ENCODE peak calls at places on chromosomes 4 and X, in eight cellular contexts. One of them, this sample, is unnamed.

GRCh38 chr4:24266951-24267577 is 317.3 kb downstream of the DHX15 start:
- DNase-seq in gastrocnemius medialis: no peak
- DNase-seq in heart left ventricle: no peak
- DNase-seq in Peyer's patch: no peak
- DNase-seq in upper lobe of left lung: no peak
- DNase-seq in tibial nerve: no peak
- DNase-seq in ovary: no peak
- DNase-seq in spleen: no peak
- DNase-seq in this sample: no peak

GRCh38 chrX:41808042-41808441 is 84.1 kb downstream of the GPR82 start:
- DNase-seq in Peyer's patch: no peak
- DNase-seq in heart left ventricle: no peak
- DNase-seq in gastrocnemius medialis: no peak
- DNase-seq in spleen: no peak
- DNase-seq in ovary: no peak
- DNase-seq in upper lobe of left lung: no peak
- DNase-seq in tibial nerve: no peak
- DNase-seq in this sample: no peak

GRCh38 chr4:35800669-35801068 is 443.6 kb downstream of the ARAP2 start:
- DNase-seq in upper lobe of left lung: peak
- DNase-seq in gastrocnemius medialis: no peak
- DNase-seq in ovary: no peak
- DNase-seq in spleen: peak
- DNase-seq in tibial nerve: no peak
- DNase-seq in heart left ventricle: no peak
- DNase-seq in Peyer's patch: peak
- DNase-seq in this sample: no peak

GRCh38 chrX:115460565-115460888 is 100.4 kb upstream of the PLS3 start:
- DNase-seq in heart left ventricle: no peak
- DNase-seq in gastrocnemius medialis: no peak
- DNase-seq in spleen: no peak
- DNase-seq in Peyer's patch: no peak
- DNase-seq in tibial nerve: no peak
- DNase-seq in upper lobe of left lung: no peak
- DNase-seq in ovary: no peak
- DNase-seq in this sample: no peak

GRCh38 chr4:127586922-127587571 is 45.7 kb upstream of the INTU start:
- DNase-seq in gastrocnemius medialis: no peak
- DNase-seq in spleen: no peak
- DNase-seq in tibial nerve: no peak
- DNase-seq in Peyer's patch: no peak
- DNase-seq in heart left ventricle: no peak
- DNase-seq in ovary: no peak
- DNase-seq in upper lobe of left lung: no peak
- DNase-seq in this sample: peak

GRCh38 chr4:53702334-53703266 is 111.3 kb upstream of the LNX1 start:
- DNase-seq in upper lobe of left lung: peak
- DNase-seq in spleen: peak
- DNase-seq in tibial nerve: peak
- DNase-seq in Peyer's patch: peak
- DNase-seq in ovary: peak
- DNase-seq in heart left ventricle: peak
- DNase-seq in gastrocnemius medialis: peak
- DNase-seq in this sample: peak

GRCh38 chr4:71974681-71975080 is 57.1 kb upstream of the NPFFR2 start:
- DNase-seq in gastrocnemius medialis: no peak
- DNase-seq in Peyer's patch: no peak
- DNase-seq in upper lobe of left lung: no peak
- DNase-seq in heart left ventricle: no peak
- DNase-seq in ovary: no peak
- DNase-seq in tibial nerve: no peak
- DNase-seq in spleen: no peak
- DNase-seq in this sample: no peak

GRCh38 chr4:12382567-12382966 is 953.9 kb upstream of the HS3ST1 start:
- DNase-seq in spleen: no peak
- DNase-seq in gastrocnemius medialis: no peak
- DNase-seq in tibial nerve: no peak
- DNase-seq in heart left ventricle: no peak
- DNase-seq in ovary: no peak
- DNase-seq in upper lobe of left lung: no peak
- DNase-seq in Peyer's patch: no peak
- DNase-seq in this sample: no peak

GRCh38 chr4:122604146-122604545 is 16.7 kb downstream of the IL21 start:
- DNase-seq in upper lobe of left lung: no peak
- DNase-seq in spleen: no peak
- DNase-seq in ovary: no peak
- DNase-seq in tibial nerve: no peak
- DNase-seq in Peyer's patch: no peak
- DNase-seq in gastrocnemius medialis: no peak
- DNase-seq in heart left ventricle: no peak
- DNase-seq in this sample: no peak

GRCh38 chr4:182192511-182193181 is 50.6 kb upstream of the TENM3 start:
- DNase-seq in upper lobe of left lung: no peak
- DNase-seq in Peyer's patch: no peak
- DNase-seq in gastrocnemius medialis: no peak
- DNase-seq in ovary: no peak
- DNase-seq in tibial nerve: no peak
- DNase-seq in spleen: no peak
- DNase-seq in heart left ventricle: no peak
- DNase-seq in this sample: no peak

GRCh38 chr4:185088899-185089298 is 54.2 kb upstream of the SLC25A4 start:
- DNase-seq in spleen: no peak
- DNase-seq in tibial nerve: no peak
- DNase-seq in gastrocnemius medialis: no peak
- DNase-seq in ovary: no peak
- DNase-seq in Peyer's patch: no peak
- DNase-seq in heart left ventricle: no peak
- DNase-seq in upper lobe of left lung: no peak
- DNase-seq in this sample: no peak

GRCh38 chr4:185238750-185239149 is 29.4 kb downstream of the SNX25 start:
- DNase-seq in spleen: no peak
- DNase-seq in upper lobe of left lung: no peak
- DNase-seq in Peyer's patch: no peak
- DNase-seq in heart left ventricle: no peak
- DNase-seq in gastrocnemius medialis: no peak
- DNase-seq in ovary: no peak
- DNase-seq in tibial nerve: no peak
- DNase-seq in this sample: no peak

GRCh38 chr4:176360446-176360845 is 40.7 kb downstream of the SPCS3 start:
- DNase-seq in upper lobe of left lung: no peak
- DNase-seq in heart left ventricle: no peak
- DNase-seq in Peyer's patch: no peak
- DNase-seq in gastrocnemius medialis: no peak
- DNase-seq in tibial nerve: no peak
- DNase-seq in spleen: no peak
- DNase-seq in ovary: no peak
- DNase-seq in this sample: no peak

GRCh38 chrX:72394518-72395163 is 88.9 kb upstream of the CITED1 start:
- DNase-seq in upper lobe of left lung: no peak
- DNase-seq in tibial nerve: no peak
- DNase-seq in spleen: no peak
- DNase-seq in gastrocnemius medialis: peak
- DNase-seq in Peyer's patch: no peak
- DNase-seq in heart left ventricle: peak
- DNase-seq in ovary: peak
- DNase-seq in this sample: peak

GRCh38 chr4:78656968-78657445 is 105.4 kb downstream of the ANXA3 start:
- DNase-seq in ovary: no peak
- DNase-seq in gastrocnemius medialis: no peak
- DNase-seq in heart left ventricle: peak
- DNase-seq in Peyer's patch: no peak
- DNase-seq in spleen: no peak
- DNase-seq in upper lobe of left lung: no peak
- DNase-seq in tibial nerve: peak
- DNase-seq in this sample: peak

GRCh38 chr4:51885371-51885770 is 42.4 kb downstream of the DCUN1D4 start:
- DNase-seq in ovary: no peak
- DNase-seq in gastrocnemius medialis: no peak
- DNase-seq in heart left ventricle: no peak
- DNase-seq in tibial nerve: no peak
- DNase-seq in upper lobe of left lung: no peak
- DNase-seq in Peyer's patch: no peak
- DNase-seq in spleen: no peak
- DNase-seq in this sample: no peak

GRCh38 chrX:113390531-113390930 is 549.9 kb upstream of the AMOT start:
- DNase-seq in gastrocnemius medialis: no peak
- DNase-seq in Peyer's patch: no peak
- DNase-seq in ovary: no peak
- DNase-seq in tibial nerve: no peak
- DNase-seq in upper lobe of left lung: no peak
- DNase-seq in spleen: no peak
- DNase-seq in heart left ventricle: no peak
- DNase-seq in this sample: no peak

GRCh38 chrX:45596190-45596808 is 395.6 kb upstream of the DIPK2B start:
- DNase-seq in Peyer's patch: no peak
- DNase-seq in heart left ventricle: no peak
- DNase-seq in upper lobe of left lung: no peak
- DNase-seq in ovary: no peak
- DNase-seq in gastrocnemius medialis: no peak
- DNase-seq in spleen: no peak
- DNase-seq in tibial nerve: no peak
- DNase-seq in this sample: no peak
- TF ChIP-seq CTCF in Peyer's patch: no peak
- TF ChIP-seq CTCF in heart left ventricle: no peak
- TF ChIP-seq CTCF in upper lobe of left lung: no peak
- TF ChIP-seq CTCF in ovary: no peak
- TF ChIP-seq CTCF in gastrocnemius medialis: no peak
- TF ChIP-seq CTCF in spleen: no peak
- TF ChIP-seq CTCF in tibial nerve: no peak
- TF ChIP-seq CTCF in this sample: no peak

DNA sequence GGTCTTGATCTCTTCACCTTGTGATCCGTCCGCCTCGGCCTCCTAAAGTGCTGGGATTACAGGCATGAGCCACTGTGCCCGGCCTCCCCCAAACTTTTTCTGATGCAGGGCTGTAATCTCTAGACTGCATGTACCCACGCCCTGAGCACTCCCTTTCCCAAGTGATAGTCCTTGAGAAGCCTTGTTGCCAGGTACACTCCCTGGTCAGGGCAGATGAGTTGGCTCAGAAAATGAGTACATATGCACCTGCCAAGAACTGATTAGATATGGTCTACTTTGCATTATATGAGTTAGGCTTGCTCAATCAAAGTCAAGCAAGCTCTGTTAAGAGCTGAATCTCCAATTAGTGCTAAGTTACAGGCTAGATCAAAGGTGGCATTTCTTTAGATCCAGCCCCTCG is 20.3 kb downstream of the APOO start:
- DNase-seq in heart left ventricle: no peak
- DNase-seq in spleen: no peak
- DNase-seq in tibial nerve: no peak
- DNase-seq in gastrocnemius medialis: no peak
- DNase-seq in upper lobe of left lung: no peak
- DNase-seq in Peyer's patch: no peak
- DNase-seq in ovary: no peak
- DNase-seq in this sample: no peak
- H3K27ac ChIP-seq in heart left ventricle: no peak
- H3K27ac ChIP-seq in spleen: no peak
- H3K27ac ChIP-seq in tibial nerve: no peak
- H3K27ac ChIP-seq in gastrocnemius medialis: no peak
- H3K27ac ChIP-seq in upper lobe of left lung: no peak
- H3K27ac ChIP-seq in Peyer's patch: no peak
- H3K27ac ChIP-seq in ovary: no peak
- H3K27ac ChIP-seq in this sample: no peak

DNA sequence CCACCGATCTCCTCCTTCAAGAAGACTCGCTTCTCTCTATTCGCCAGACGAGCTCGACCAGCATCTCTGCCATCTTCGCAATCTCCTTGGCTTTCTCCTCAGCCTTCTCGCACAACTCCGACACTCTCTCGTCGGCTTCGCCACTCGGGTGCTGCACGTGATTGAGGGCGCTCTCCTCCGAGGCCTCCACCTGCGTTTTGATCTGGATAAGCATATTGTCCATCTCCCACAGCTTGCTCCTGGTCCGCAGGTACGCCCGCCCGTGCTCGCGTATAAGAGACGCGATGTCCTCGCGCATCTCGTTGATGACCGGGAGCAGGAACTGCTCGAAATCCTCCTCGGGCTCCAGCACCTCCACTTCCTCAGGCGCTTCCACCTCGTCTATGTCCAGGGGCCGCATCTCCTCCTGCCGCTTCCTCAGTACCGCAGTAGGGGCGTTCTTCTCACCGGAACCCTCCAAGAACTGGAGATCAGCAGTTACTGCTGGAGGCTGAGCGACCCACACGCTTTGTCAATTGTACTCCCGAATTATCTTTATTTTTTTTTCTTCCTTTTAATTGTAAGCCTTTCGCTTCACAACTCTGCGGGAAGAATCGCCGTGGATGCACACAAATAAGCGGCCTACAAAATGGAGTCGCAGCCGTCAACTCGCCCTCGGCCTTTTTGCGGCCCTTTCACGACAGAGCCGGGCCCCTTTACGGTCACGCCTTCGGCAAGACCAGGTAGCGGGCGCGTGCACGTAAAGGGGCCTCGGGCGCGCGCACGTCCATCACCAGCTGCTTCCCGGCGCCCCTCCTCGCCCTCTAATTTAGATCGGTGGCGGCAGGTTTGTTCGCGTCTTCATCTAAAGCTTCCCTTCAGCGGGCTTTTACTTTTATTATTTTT is at the start of gene MRFAP1L1:
- DNase-seq in ovary: peak
- DNase-seq in heart left ventricle: peak
- DNase-seq in Peyer's patch: peak
- DNase-seq in upper lobe of left lung: peak
- DNase-seq in spleen: peak
- DNase-seq in tibial nerve: peak
- DNase-seq in gastrocnemius medialis: peak
- DNase-seq in this sample: peak
- TF ChIP-seq POLR2A in ovary: peak
- TF ChIP-seq POLR2A in heart left ventricle: peak
- TF ChIP-seq POLR2A in Peyer's patch: no peak
- TF ChIP-seq POLR2A in upper lobe of left lung: peak
- TF ChIP-seq POLR2A in spleen: peak
- TF ChIP-seq POLR2A in tibial nerve: peak
- TF ChIP-seq POLR2A in gastrocnemius medialis: peak
- TF ChIP-seq POLR2A in this sample: peak

DNA sequence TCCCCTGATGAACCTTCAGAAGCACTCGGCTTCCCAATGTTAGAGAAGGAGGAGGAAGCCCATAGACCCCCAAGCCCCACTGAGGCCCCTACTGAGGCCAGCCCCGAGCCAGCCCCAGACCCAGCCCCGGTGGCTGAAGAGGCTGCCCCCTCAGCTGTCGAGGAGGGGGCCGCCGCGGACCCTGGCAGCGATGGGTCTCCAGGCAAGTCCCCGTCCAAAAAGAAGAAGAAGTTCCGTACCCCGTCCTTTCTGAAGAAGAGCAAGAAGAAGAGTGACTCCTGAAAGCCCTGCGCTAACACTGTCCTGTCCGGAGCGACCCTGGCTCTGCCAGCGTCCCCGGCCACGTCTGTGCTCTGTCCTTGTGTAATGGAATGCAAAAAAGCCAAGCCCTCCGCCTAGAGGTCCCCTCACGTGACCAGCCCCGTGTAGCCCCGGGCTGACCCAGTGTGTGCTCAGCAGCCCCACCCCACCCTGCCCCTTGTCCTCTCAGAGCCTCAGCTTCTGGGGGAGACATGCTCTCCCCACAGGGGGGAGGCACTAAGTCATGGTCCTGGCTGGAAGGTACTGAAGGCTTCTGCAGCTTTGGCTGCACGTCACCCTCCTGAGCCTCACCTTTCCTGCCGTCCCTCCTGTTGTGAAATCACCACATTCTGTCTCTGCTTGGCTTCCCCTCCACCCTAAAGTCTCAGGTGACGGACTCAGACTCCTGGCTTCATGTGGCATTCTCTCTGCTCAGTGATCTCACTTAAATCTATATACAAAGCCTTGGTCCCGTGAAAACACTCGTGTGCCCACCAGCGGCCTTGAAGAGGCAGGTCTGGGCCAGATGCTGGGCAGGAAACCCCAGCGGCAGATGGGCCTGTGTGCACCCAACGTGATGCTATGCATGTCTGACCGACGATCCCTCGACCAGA is 34.7 kb downstream of the NOP14 start:
- DNase-seq in heart left ventricle: no peak
- DNase-seq in spleen: peak
- DNase-seq in Peyer's patch: peak
- DNase-seq in gastrocnemius medialis: peak
- DNase-seq in upper lobe of left lung: no peak
- DNase-seq in ovary: peak
- DNase-seq in tibial nerve: no peak
- DNase-seq in this sample: no peak
- TF ChIP-seq CTCF in heart left ventricle: no peak
- TF ChIP-seq CTCF in spleen: no peak
- TF ChIP-seq CTCF in Peyer's patch: no peak
- TF ChIP-seq CTCF in gastrocnemius medialis: no peak
- TF ChIP-seq CTCF in upper lobe of left lung: no peak
- TF ChIP-seq CTCF in ovary: no peak
- TF ChIP-seq CTCF in tibial nerve: no peak
- TF ChIP-seq CTCF in this sample: no peak